ENCODE peak calls at places on chromosomes 16 and 17, in ten cellular contexts. R, V, S, M, Z, B, P, A, G and U are unnamed samples.

GRCh38 chr17:41008811-41009210 is at the start of gene KRTAP3-1:
- DNase-seq in Z (no peak), A (no peak), G (peak), P (no peak), V (no peak), S (no peak), B (no peak), M (no peak), R (no peak), U (no peak)

GRCh38 chr17:2343421-2343820 is 6.1 kb downstream of the SGSM2 start:
- DNase-seq in Z (no peak), V (no peak), A (no peak), R (no peak), S (no peak), B (no peak), M (no peak), G (no peak), P (no peak), U (no peak)

GRCh38 chr16:23213831-23214230 is 31.3 kb downstream of the SCNN1G start:
- DNase-seq in V (no peak), G (no peak), A (no peak), R (no peak), Z (no peak), P (no peak), S (no peak), M (no peak), B (no peak), U (no peak)

GRCh38 chr16:75309899-75310430 is 58.5 kb upstream of the BCAR1 start:
- DNase-seq in P (no peak), A (no peak), B (no peak), S (no peak), V (no peak), M (no peak), R (no peak), G (no peak), Z (no peak), U (no peak)

GRCh38 chr16:50261160-50261706 is 5.1 kb upstream of the ADCY7 start:
- DNase-seq in G (no peak), V (peak), Z (no peak), A (no peak), S (no peak), P (no peak), R (no peak), M (no peak), B (no peak), U (no peak)

GRCh38 chr16:17777461-17777863 is 306.7 kb upstream of the XYLT1 start:
- DNase-seq in A (no peak), R (no peak), V (no peak), P (no peak), M (no peak), Z (no peak), G (no peak), B (no peak), S (no peak), U (no peak)

GRCh38 chr16:84607061-84607460 is 10.8 kb downstream of the COTL1 start:
- DNase-seq in M (no peak), S (no peak), G (no peak), V (no peak), A (no peak), R (no peak), Z (no peak), B (no peak), P (no peak), U (no peak)

GRCh38 chr16:1698680-1699079 is 7.3 kb upstream of the MAPK8IP3 start:
- DNase-seq in G (no peak), B (no peak), A (peak), V (no peak), M (no peak), Z (no peak), S (no peak), P (no peak), R (no peak), U (no peak)

GRCh38 chr17:62933986-62934385 is 32.0 kb upstream of the TANC2 start:
- DNase-seq in A (no peak), Z (no peak), P (no peak), B (no peak), G (peak), S (no peak), M (peak), V (no peak), R (no peak), U (no peak)

GRCh38 chr16:64253114-64253513 is 868.7 kb downstream of the CDH11 start:
- DNase-seq in S (no peak), B (no peak), Z (no peak), M (no peak), A (no peak), V (no peak), R (no peak), G (no peak), P (no peak), U (no peak)

GRCh38 chr17:72075995-72076677 is 44.7 kb upstream of the SOX9 start:
- DNase-seq in Z (no peak), S (no peak), M (no peak), R (no peak), V (no peak), B (no peak), G (no peak), P (no peak), A (no peak), U (no peak)

GRCh38 chr16:10494343-10495030 is 85.9 kb downstream of the EMP2 start:
- DNase-seq in R (no peak), P (no peak), B (no peak), S (no peak), V (no peak), Z (no peak), A (no peak), G (no peak), M (no peak), U (no peak)

GRCh38 chr16:71883193-71883848 is 661 bp downstream of the ZNF821 start:
- DNase-seq in Z (peak), V (peak), M (peak), G (no peak), A (peak), R (peak), S (no peak), P (no peak), B (no peak), U (peak)

GRCh38 chr17:9074106-9074505 is 52.8 kb downstream of the NTN1 start:
- DNase-seq in V (peak), G (no peak), R (no peak), A (no peak), S (no peak), Z (no peak), P (no peak), M (no peak), B (peak), U (no peak)